ENCODE peak calls at places on chromosome 13, in five cellular contexts. K, F, H, W and X are unnamed samples.

GRCh38 chr13:93945621-93946020 is 533.9 kb downstream of the DCT start:
- DNase-seq in H (no peak), F (no peak), W (no peak), K (no peak), X (no peak)

GRCh38 chr13:110431851-110432294 is 124.8 kb downstream of the COL4A2 start:
- DNase-seq in K (no peak), F (no peak), W (no peak), H (no peak), X (no peak)

GRCh38 chr13:100361504-100361903 is 227.1 kb downstream of the GGACT start:
- DNase-seq in K (no peak), W (no peak), F (no peak), H (no peak), X (no peak)

GRCh38 chr13:104586010-104586746 is 1520.0 kb upstream of the SLC10A2 start:
- DNase-seq in H (no peak), F (peak; percentile 48), K (peak; percentile 19), W (no peak), X (no peak)

GRCh38 chr13:113288880-113289279 is 8.2 kb upstream of the LAMP1 start:
- DNase-seq in H (no peak), W (no peak), F (no peak), K (no peak), X (no peak)

GRCh38 chr13:21799671-21800070 is 128.8 kb downstream of the FGF9 start:
- DNase-seq in W (no peak), F (no peak), H (no peak), K (no peak), X (no peak)

GRCh38 chr13:27182844-27183497 is 11.4 kb upstream of the USP12 start:
- DNase-seq in H (no peak), K (peak; percentile 66), W (no peak), F (peak; percentile 52), X (no peak)

GRCh38 chr13:34290661-34291060 is 472.7 kb downstream of the RFC3 start:
- DNase-seq in H (no peak), K (no peak), W (no peak), F (no peak), X (no peak)

GRCh38 chr13:49527123-49527522 is 31.4 kb downstream of the PHF11 start:
- DNase-seq in W (no peak), K (no peak), H (peak; percentile 15), F (no peak), X (no peak)

GRCh38 chr13:112709825-112710783 is 20.3 kb downstream of the ATP11A start:
- DNase-seq in F (peak; percentile 78), K (no peak), W (no peak), H (no peak), X (no peak)

GRCh38 chr13:97133955-97134354 is 88.2 kb upstream of the MBNL2 start:
- DNase-seq in H (no peak), F (no peak), K (peak; percentile 33), W (no peak), X (no peak)

GRCh38 chr13:49296659-49297058 is 48.9 kb downstream of the CDADC1 start:
- DNase-seq in H (no peak), F (no peak), K (no peak), W (no peak), X (no peak)

GRCh38 chr13:106480511-106480910 is 55.0 kb downstream of the EFNB2 start:
- DNase-seq in F (no peak), K (no peak), W (no peak), H (no peak), X (no peak)

GRCh38 chr13:30847697-30848307 is 58.3 kb upstream of the MEDAG start:
- DNase-seq in H (no peak), F (peak; percentile 85), W (no peak), K (no peak), X (no peak)

GRCh38 chr13:75621147-75621546 is 15.0 kb upstream of the LMO7 start:
- DNase-seq in W (no peak), K (no peak), F (peak; percentile 66), H (no peak), X (no peak)
- H3K27ac ChIP-seq in W (no peak overlapping the region), K (no peak overlapping the region), F (peak overlapping the region; percentile 75), H (no peak overlapping the region), X (no peak overlapping the region)

GRCh38 chr13:29573190-29573589 is 22.3 kb downstream of the SLC7A1 start:
- DNase-seq in F (no peak), H (peak; percentile 23), K (no peak), W (peak; percentile 71), X (no peak)
- H3K27ac ChIP-seq in F (no peak overlapping the region), H (no peak overlapping the region), K (no peak overlapping the region), W (peak overlapping the region; percentile 17), X (no peak overlapping the region)

GRCh38 chr13:73995752-73996151 is 138.5 kb downstream of the KLF12 start:
- DNase-seq in H (no peak), K (no peak), F (no peak), W (no peak), X (no peak)
- H3K27ac ChIP-seq in H (no peak overlapping the region), K (no peak overlapping the region), F (no peak overlapping the region), W (no peak overlapping the region), X (no peak overlapping the region)

DNA sequence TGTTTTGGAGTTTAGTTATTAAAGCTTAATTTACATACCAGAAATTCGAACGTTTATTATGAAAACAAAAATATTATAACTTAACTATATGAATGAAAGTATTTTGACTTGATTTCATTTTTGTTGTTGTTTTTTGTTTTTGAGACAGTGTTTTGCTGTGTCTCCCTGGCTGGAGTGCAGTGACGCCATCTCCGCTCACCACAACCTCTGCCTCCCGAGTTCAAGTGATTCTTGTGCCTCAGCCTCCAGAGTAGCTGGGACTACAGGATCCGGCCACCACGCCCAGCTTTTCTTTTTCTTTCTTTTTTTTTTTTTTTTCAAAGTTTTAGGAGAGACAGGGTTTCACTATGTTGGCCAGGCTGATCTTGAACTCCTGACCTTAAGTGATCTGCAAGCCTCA is 392.6 kb downstream of the PCDH17 start:
- DNase-seq in F (no peak), K (no peak), W (no peak), H (no peak), X (no peak)
- H3K27ac ChIP-seq in F (no peak overlapping the region), K (no peak overlapping the region), W (no peak overlapping the region), H (no peak overlapping the region), X (no peak overlapping the region)

GRCh38 chr13:55661505-55661904 is 1479.2 kb upstream of the PRR20A start:
- DNase-seq in W (no peak), H (no peak), F (no peak), K (no peak), X (no peak)
- H3K27ac ChIP-seq in W (no peak overlapping the region), H (no peak overlapping the region), F (no peak overlapping the region), K (no peak overlapping the region), X (no peak overlapping the region)

GRCh38 chr13:99314640-99315176 is 7.5 kb upstream of the GPR183 start:
- DNase-seq in F (no peak), W (no peak), H (no peak), K (no peak), X (no peak)
- H3K27ac ChIP-seq in F (no peak overlapping the region), W (no peak overlapping the region), H (no peak overlapping the region), K (no peak overlapping the region), X (peak overlapping the region; percentile 7)